ENCODE peak calls at places on chromosomes 6 and 20, in four cellular contexts. G, Q, H and M are unnamed samples.

GRCh38 chr6:41051873-41052272 is 1.1 kb upstream of the APOBEC2 start:
- DNase-seq in G (no peak), Q (no peak), H (no peak), M (no peak)

GRCh38 chr20:41748051-41748450 is 129.9 kb upstream of the CHD6 start:
- DNase-seq in G (no peak), Q (no peak), H (no peak), M (no peak)

GRCh38 chr6:138226701-138227315 is 8.5 kb upstream of the PBOV1 start:
- DNase-seq in G (no peak), Q (no peak), H (no peak), M (no peak)

GRCh38 chr6:167676000-167676665 is 150.6 kb upstream of the AFDN start:
- DNase-seq in G (peak; percentile 86), Q (no peak), H (no peak), M (no peak)

GRCh38 chr6:11798096-11798495 is 19.5 kb upstream of the ADTRP start:
- DNase-seq in G (no peak), Q (no peak), H (no peak), M (no peak)

GRCh38 chr6:131116755-131117360 is 18.4 kb upstream of the AKAP7 start:
- DNase-seq in G (peak; percentile 78), Q (no peak), H (no peak), M (no peak)

GRCh38 chr6:33695451-33695855 is 16.0 kb downstream of the UQCC2 start:
- DNase-seq in G (peak; percentile 21), Q (no peak), H (no peak), M (no peak)

GRCh38 chr20:41223112-41223511 is 85.8 kb downstream of the PLCG1 start:
- DNase-seq in G (no peak), Q (no peak), H (no peak), M (no peak)

GRCh38 chr6:71072508-71072907 is 115.6 kb upstream of the B3GAT2 start:
- DNase-seq in G (no peak), Q (no peak), H (no peak), M (no peak)

GRCh38 chr20:21109144-21109543 is 3.0 kb upstream of the LINC00237 start:
- DNase-seq in G (no peak), Q (no peak), H (no peak), M (no peak)

GRCh38 chr20:61253264-61253639 is 1.2 kb downstream of the CDH4 start:
- DNase-seq in G (no peak), Q (no peak), H (no peak), M (no peak)
- TF ChIP-seq CTCF in G (no peak), Q (no peak), H (no peak), M (no peak)

DNA sequence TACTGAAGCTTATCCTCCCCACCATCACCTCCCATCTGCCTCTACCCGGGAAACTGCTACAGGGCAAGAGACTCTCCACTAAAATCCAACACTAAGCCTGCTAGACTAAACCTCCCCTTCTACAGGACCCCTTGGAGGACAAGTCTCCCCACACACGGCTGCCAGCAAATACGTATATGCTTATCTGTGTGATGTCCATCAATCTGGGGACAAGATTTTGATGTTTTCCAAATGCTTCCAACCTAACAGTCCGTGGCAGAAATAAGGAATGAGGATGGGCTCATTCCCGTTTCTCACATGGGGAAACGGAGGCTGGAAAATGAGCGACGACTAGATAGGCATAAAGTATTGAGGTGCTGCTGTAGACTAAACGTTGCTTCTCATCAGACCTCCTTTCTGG is 1.8 kb downstream of the KCNK5 start:
- DNase-seq in G (no peak), Q (no peak), H (no peak), M (no peak)
- H3K4me3 ChIP-seq in G (no peak overlapping the region), Q (no peak overlapping the region), H (peak overlapping the region; percentile 68), M (peak overlapping the region; percentile 72)

GRCh38 chr20:44041001-44041400 is 126.3 kb downstream of the TOX2 start:
- DNase-seq in G (no peak), Q (peak; percentile 2), H (no peak), M (no peak)
- TF ChIP-seq CTCF in G (no peak), Q (no peak), H (no peak), M (no peak)

GRCh38 chr20:50513169-50514034 is 3.2 kb downstream of the PTPN1 start:
- DNase-seq in G (peak; percentile 70), Q (no peak), H (peak; percentile 3), M (no peak)

GRCh38 chr20:50512323-50512722 is 2.1 kb downstream of the PTPN1 start:
- DNase-seq in G (no peak), Q (no peak), H (no peak), M (no peak)

GRCh38 chr20:50515471-50516106 is 5.4 kb downstream of the PTPN1 start:
- DNase-seq in G (no peak), Q (no peak), H (no peak), M (no peak)

GRCh38 chr20:50514750-50515149 is 4.6 kb downstream of the PTPN1 start:
- DNase-seq in G (no peak), Q (no peak), H (peak; percentile 3), M (no peak)

GRCh38 chr20:50514035-50514337 is 3.8 kb downstream of the PTPN1 start:
- DNase-seq in G (no peak), Q (no peak), H (no peak), M (no peak)
- H3K4me3 ChIP-seq in G (no peak overlapping the region), Q (no peak overlapping the region), H (no peak overlapping the region), M (peak overlapping the region; percentile 98)

GRCh38 chr6:55069132-55069781 is 105.1 kb upstream of the HCRTR2 start:
- DNase-seq in G (peak; percentile 66), Q (no peak), H (no peak), M (no peak)
- TF ChIP-seq CTCF in G (peak; percentile 64), Q (no peak), H (no peak), M (peak; percentile 52)

GRCh38 chr6:98825602-98826230 is 8.7 kb upstream of the POU3F2 start:
- DNase-seq in G (no peak), Q (no peak), H (no peak), M (no peak)

GRCh38 chr6:98824163-98824906 is 10.0 kb upstream of the POU3F2 start:
- DNase-seq in G (no peak), Q (no peak), H (no peak), M (no peak)

GRCh38 chr6:98824907-98825601 is 9.3 kb upstream of the POU3F2 start:
- DNase-seq in G (no peak), Q (no peak), H (no peak), M (no peak)

GRCh38 chr6:98823428-98823827 is 10.9 kb upstream of the POU3F2 start:
- DNase-seq in G (no peak), Q (no peak), H (no peak), M (no peak)

DNA sequence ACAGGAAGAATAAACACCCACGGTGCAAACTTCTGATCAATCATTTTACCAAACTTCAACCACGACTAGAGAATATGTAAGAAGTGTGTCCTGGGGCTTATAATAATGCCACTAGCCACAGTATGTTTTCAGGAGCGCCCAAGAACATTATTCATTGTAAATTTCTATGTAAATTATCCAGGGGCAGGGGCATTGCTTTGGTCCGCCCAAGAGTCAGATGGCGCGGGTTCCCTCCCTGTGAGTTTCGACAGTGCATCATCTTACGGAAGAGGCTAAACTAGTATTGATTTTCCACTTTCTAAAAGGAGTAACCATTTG is 10.6 kb upstream of the POU3F2 start:
- DNase-seq in G (no peak), Q (no peak), H (no peak), M (no peak)
- H3K4me3 ChIP-seq in G (no peak overlapping the region), Q (no peak overlapping the region), H (no peak overlapping the region), M (no peak overlapping the region)

GRCh38 chr6:35427435-35427834 is 24.7 kb upstream of the FANCE start:
- DNase-seq in G (no peak), Q (no peak), H (no peak), M (no peak)
- TF ChIP-seq CTCF in G (no peak), Q (no peak), H (no peak), M (no peak)

GRCh38 chr6:10690651-10691445 is 3.6 kb downstream of the C6orf52 start:
- DNase-seq in G (no peak), Q (no peak), H (no peak), M (no peak)

GRCh38 chr6:10695086-10695657 is 400 bp downstream of the PAK1IP1 start:
- DNase-seq in G (no peak), Q (no peak), H (no peak), M (no peak)

GRCh38 chr6:10694302-10695085 is at the start of the genes C6orf52 and PAK1IP1:
- DNase-seq in G (peak; percentile 95), Q (peak; percentile 92), H (peak; percentile 94), M (peak; percentile 96)

GRCh38 chr6:10692965-10693538 is 1.4 kb downstream of the C6orf52 start:
- DNase-seq in G (no peak), Q (no peak), H (no peak), M (no peak)

DNA sequence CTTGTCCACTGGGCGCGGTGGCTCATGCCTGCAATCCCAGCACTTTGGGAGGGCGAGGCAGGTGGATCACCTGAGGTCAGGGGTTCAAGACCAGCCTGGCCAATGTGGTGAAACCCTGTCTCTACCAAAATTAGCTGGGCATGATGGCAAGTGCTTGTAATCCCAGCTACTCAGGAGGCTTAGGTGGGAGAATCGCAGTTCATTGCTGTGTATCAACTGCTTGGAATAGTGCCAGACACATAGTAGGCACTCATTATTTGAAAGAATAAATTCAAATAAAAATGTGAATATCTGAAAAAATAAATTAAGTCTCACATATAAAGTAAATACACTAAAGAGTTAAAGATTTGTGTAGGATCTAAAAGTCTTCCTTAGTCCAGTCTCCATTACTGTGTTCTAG is 1.9 kb downstream of the PAK1IP1 start:
- DNase-seq in G (no peak), Q (no peak), H (no peak), M (no peak)
- H3K4me3 ChIP-seq in G (no peak overlapping the region), Q (no peak overlapping the region), H (no peak overlapping the region), M (no peak overlapping the region)